ENCODE peak calls at places on chromosomes 16 and 17, in seven cellular contexts. M, K, J, L, E, T and N are unnamed samples.

GRCh38 chr16:2475413-2476344 is 752 bp downstream of the TBC1D24 start:
- DNase-seq in M (peak), K (no peak), J (no peak), L (no peak), E (no peak), T (no peak), N (no peak)

GRCh38 chr17:16462070-16462864 is 29.7 kb downstream of the LRRC75A start:
- DNase-seq in M (no peak), K (no peak), J (no peak), L (no peak), E (no peak), T (no peak), N (no peak)

GRCh38 chr17:38912221-38912813 is 13.1 kb upstream of the LASP1NB start:
- DNase-seq in M (no peak), K (peak), J (no peak), L (no peak), E (no peak), T (peak), N (no peak)

GRCh38 chr17:31564291-31564690 is 172.8 kb downstream of the RAB11FIP4 start:
- DNase-seq in M (no peak), K (no peak), J (no peak), L (no peak), E (no peak), T (peak), N (no peak)

GRCh38 chr17:80030730-80031410 is 4.8 kb downstream of the TBC1D16 start:
- DNase-seq in M (peak), K (no peak), J (no peak), L (no peak), E (no peak), T (no peak), N (no peak)

GRCh38 chr17:2144701-2145100 is 89.8 kb downstream of the HIC1 start:
- DNase-seq in M (no peak), K (no peak), J (no peak), L (no peak), E (no peak), T (no peak), N (no peak)

GRCh38 chr17:4035081-4035680 is 70.9 kb upstream of the ATP2A3 start:
- DNase-seq in M (no peak), K (no peak), J (no peak), L (no peak), E (no peak), T (no peak), N (no peak)

GRCh38 chr17:72715906-72716572 is 376.4 kb downstream of the SLC39A11 start:
- DNase-seq in M (no peak), K (peak), J (no peak), L (peak), E (peak), T (peak), N (peak)

GRCh38 chr16:49010396-49010795 is 271.2 kb downstream of the CBLN1 start:
- DNase-seq in M (no peak), K (no peak), J (no peak), L (no peak), E (no peak), T (no peak), N (no peak)

GRCh38 chr16:75424096-75424762 is 9.1 kb downstream of the CFDP1 start:
- DNase-seq in M (no peak), K (no peak), J (no peak), L (no peak), E (no peak), T (no peak), N (no peak)

GRCh38 chr17:73371285-73371684 is 59.5 kb upstream of the CDC42EP4 start:
- DNase-seq in M (no peak), K (peak), J (no peak), L (peak), E (no peak), T (peak), N (peak)

GRCh38 chr16:50602531-50603205 is 54.5 kb downstream of the NKD1 start:
- DNase-seq in M (no peak), K (no peak), J (no peak), L (peak), E (peak), T (no peak), N (peak)

GRCh38 chr16:11547517-11547916 is 39.2 kb downstream of the LITAF start:
- DNase-seq in M (no peak), K (no peak), J (no peak), L (no peak), E (no peak), T (no peak), N (no peak)

GRCh38 chr16:55255890-55256289 is 68.1 kb upstream of the IRX6 start:
- DNase-seq in M (peak), K (no peak), J (no peak), L (no peak), E (no peak), T (no peak), N (no peak)

GRCh38 chr17:34714475-34715410 is 135.4 kb downstream of the TMEM132E start:
- DNase-seq in M (no peak), K (no peak), J (no peak), L (no peak), E (no peak), T (no peak), N (no peak)

GRCh38 chr17:81517009-81517338 is 4.4 kb upstream of the ACTG1 start:
- DNase-seq in M (no peak), K (no peak), J (no peak), L (no peak), E (no peak), T (no peak), N (no peak)

GRCh38 chr17:76529224-76529642 is 8.3 kb downstream of the CYGB start:
- DNase-seq in M (no peak), K (peak), J (no peak), L (peak), E (no peak), T (peak), N (peak)

GRCh38 chr17:70050931-70051330 is 24.1 kb upstream of the KCNJ16 start:
- DNase-seq in M (no peak), K (peak), J (no peak), L (no peak), E (no peak), T (no peak), N (no peak)

GRCh38 chr17:50501906-50502642 is 6.2 kb upstream of the MYCBPAP start:
- DNase-seq in M (no peak), K (peak), J (no peak), L (no peak), E (no peak), T (no peak), N (no peak)

GRCh38 chr17:74212262-74212912 is 984 bp upstream of the TTYH2 start:
- DNase-seq in M (peak), K (peak), J (no peak), L (peak), E (no peak), T (peak), N (no peak)

GRCh38 chr17:82933911-82934310 is 94.1 kb upstream of the ZNF750 start:
- DNase-seq in M (no peak), K (no peak), J (no peak), L (no peak), E (no peak), T (no peak), N (no peak)

GRCh38 chr17:77675816-77676799 is 282.4 kb upstream of the TNRC6C start:
- DNase-seq in M (peak), K (no peak), J (no peak), L (no peak), E (no peak), T (peak), N (no peak)